ENCODE peak calls at places on chromosomes 6 and 20, in six cellular contexts. F is smooth muscle cell of the brain vasculature; K is stimulated activated CD8-positive, alpha-beta memory T cell treated with anti-CD3 and anti-CD28 coated beads, Interleukin-15, amount 100 ng/mL, for 24 hours; J is pons; O is cardiac muscle cell; Q is KBM-7. W is an unnamed sample.

GRCh38 chr6:2917065-2917464 is 14.0 kb upstream of the SERPINB9 start:
- DNase-seq in F (no peak), K (no peak), J (no peak), O (no peak), Q (no peak), W (no peak)

GRCh38 chr6:109690740-109691687 is at the start of the genes AK9 and FIG4:
- DNase-seq in F (peak; percentile 68), K (peak; percentile 67), J (peak; percentile 98), O (peak; percentile 96), Q (peak; percentile 94), W (peak; percentile 97)

GRCh38 chr6:73157870-73158269 is 67.4 kb downstream of the KHDC1L start:
- DNase-seq in F (no peak), K (no peak), J (no peak), O (no peak), Q (no peak), W (no peak)

GRCh38 chr20:53492212-53492611 is 101.4 kb downstream of the ZNF217 start:
- DNase-seq in F (no peak), K (no peak), J (no peak), O (no peak), Q (no peak), W (no peak)

GRCh38 chr6:117264487-117265424 is 602 bp upstream of the VGLL2 start:
- DNase-seq in F (no peak), K (no peak), J (no peak), O (no peak), Q (peak; percentile 27), W (peak; percentile 39)

GRCh38 chr20:32035398-32035852 is 16.6 kb upstream of the HCK start:
- DNase-seq in F (no peak), K (no peak), J (no peak), O (no peak), Q (no peak), W (no peak)

GRCh38 chr20:20276806-20277530 is 90.9 kb upstream of the INSM1 start:
- DNase-seq in F (no peak), K (no peak), J (no peak), O (no peak), Q (peak; percentile 8), W (no peak)

GRCh38 chr6:166508726-166509125 is 77.8 kb downstream of the RAMACL start:
- DNase-seq in F (no peak), K (no peak), J (no peak), O (no peak), Q (no peak), W (no peak)

GRCh38 chr20:6768228-6769185 is 1.0 kb downstream of the BMP2 start:
- DNase-seq in F (no peak), K (no peak), J (no peak), O (peak; percentile 37), Q (no peak), W (no peak)

GRCh38 chr6:35759401-35759800 is 17.0 kb upstream of the CLPSL2 start:
- DNase-seq in F (no peak), K (no peak), J (no peak), O (no peak), Q (no peak), W (no peak)

GRCh38 chr20:33719277-33719988 is 677 bp downstream of the PXMP4 start:
- DNase-seq in F (no peak), K (no peak), J (no peak), O (no peak), Q (no peak), W (no peak)

GRCh38 chr6:80523531-80523970 is 417.1 kb downstream of the BCKDHB start:
- DNase-seq in F (no peak), K (no peak), J (no peak), O (peak; percentile 36), Q (peak; percentile 8), W (peak; percentile 48)

GRCh38 chr6:139126255-139126654 is 8.6 kb upstream of the HECA start:
- DNase-seq in F (no peak), K (no peak), J (no peak), O (no peak), Q (peak; percentile 50), W (peak; percentile 88)

GRCh38 chr6:47571488-47571887 is 93.9 kb downstream of the CD2AP start:
- DNase-seq in F (no peak), K (no peak), J (no peak), O (no peak), Q (no peak), W (no peak)

GRCh38 chr6:105359419-105360366 is 43.2 kb downstream of the PREP start:
- DNase-seq in F (no peak), K (no peak), J (no peak), O (peak; percentile 43), Q (no peak), W (peak; percentile 90)

GRCh38 chr20:36467076-36467999 is 74.0 kb upstream of the MYL9 start:
- DNase-seq in F (peak; percentile 40), K (no peak), J (peak; percentile 70), O (no peak), Q (peak; percentile 32), W (peak; percentile 22)

W was measured in foreskin fibroblast.